ENCODE peak calls at places on chromosomes 5 and 9, in seven cellular contexts. F, V, X, U, J, M and N are unnamed samples. For H3K4me1, the result is how much of the 10 kb centered on the place peaks cover.

GRCh38 chr9:71442937-71443336 is 321.5 kb upstream of the TRPM3 start:
- DNase-seq in V (no peak), F (no peak), X (no peak), M (no peak), J (no peak), U (no peak), N (no peak)

GRCh38 chr5:57681942-57682341 is 199.3 kb upstream of the ACTBL2 start:
- DNase-seq in X (no peak), U (no peak), V (no peak), F (no peak), J (no peak), M (no peak), N (no peak)

GRCh38 chr9:101307041-101307440 is 77.8 kb downstream of the BAAT start:
- DNase-seq in V (no peak), X (no peak), J (no peak), F (no peak), M (no peak), U (no peak), N (no peak)

GRCh38 chr9:32378993-32379729 is 5.3 kb upstream of the ACO1 start:
- DNase-seq in X (peak), J (peak), M (peak), V (peak), U (no peak), F (no peak), N (peak)

GRCh38 chr9:116501871-116502270 is 185.2 kb upstream of the TRIM32 start:
- DNase-seq in M (no peak), U (no peak), V (no peak), X (no peak), F (no peak), J (no peak), N (no peak)

GRCh38 chr9:98944130-98945074 is 695 bp downstream of the COL15A1 start:
- DNase-seq in U (no peak), X (no peak), V (no peak), J (no peak), F (no peak), M (no peak), N (no peak)

GRCh38 chr9:116550728-116551436 is 136.2 kb upstream of the TRIM32 start:
- DNase-seq in J (no peak), X (no peak), F (no peak), U (no peak), M (no peak), V (no peak), N (no peak)

GRCh38 chr9:91359083-91359482 is 2.6 kb downstream of the AUH start:
- DNase-seq in X (no peak), F (no peak), J (no peak), V (no peak), M (no peak), U (no peak), N (no peak)

GRCh38 chr5:6827815-6828214 is 114.6 kb downstream of the TENT4A start:
- DNase-seq in M (peak), X (no peak), U (no peak), V (no peak), J (no peak), F (no peak), N (peak)

GRCh38 chr5:127826011-127826410 is 122.8 kb downstream of the CCDC192 start:
- DNase-seq in F (no peak), X (no peak), U (no peak), J (no peak), V (no peak), M (no peak), N (no peak)

GRCh38 chr5:119274767-119275130 is 81.1 kb upstream of the TNFAIP8 start:
- DNase-seq in M (no peak), F (no peak), U (no peak), V (no peak), X (peak), J (no peak), N (peak)

GRCh38 chr9:214488-215448 is at the start of gene DOCK8:
- DNase-seq in J (peak), F (peak), U (peak), X (peak), V (peak), M (peak), N (peak)

GRCh38 chr9:219670-220365 is 5.2 kb downstream of the DOCK8 start:
- DNase-seq in U (no peak), M (no peak), J (no peak), F (no peak), X (no peak), V (no peak), N (no peak)

GRCh38 chr9:211557-211956 is 3.1 kb upstream of the DOCK8 start:
- DNase-seq in U (no peak), M (no peak), V (no peak), X (no peak), F (no peak), J (no peak), N (no peak)

GRCh38 chr9:212265-212664 is 2.4 kb upstream of the DOCK8 start:
- DNase-seq in V (no peak), M (no peak), J (no peak), X (no peak), U (no peak), F (no peak), N (no peak)

DNA sequence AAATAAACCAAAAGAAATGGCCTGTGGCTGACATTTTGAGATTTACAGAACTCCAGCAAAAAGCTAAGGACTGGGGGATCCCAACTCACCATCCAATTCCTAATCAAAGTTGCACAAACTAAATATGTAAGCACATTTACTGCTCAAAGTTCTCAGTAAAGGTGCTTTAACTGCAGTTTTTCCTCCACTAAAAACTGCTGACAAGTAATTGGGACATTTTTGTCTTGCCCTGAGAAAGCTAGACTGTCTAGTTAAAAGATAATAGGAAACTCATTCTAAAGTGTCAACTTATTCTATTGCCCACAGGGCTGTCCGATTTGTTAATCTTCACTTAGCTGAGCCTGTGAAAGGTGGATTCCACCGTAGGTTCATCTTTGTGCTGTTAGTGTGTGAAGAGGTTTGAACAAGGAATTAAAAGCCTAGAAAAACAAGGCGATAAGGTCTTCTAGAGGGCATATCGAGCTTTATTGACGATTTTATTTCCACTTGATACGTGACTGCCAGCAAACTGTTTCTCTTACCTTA is 1.0 kb downstream of the DOCK8 start:
- DNase-seq in J (no peak), U (no peak), M (no peak), F (no peak), X (no peak), V (no peak), N (peak)
- H3K4me3 ChIP-seq in J (no peak), U (peak), M (peak), F (peak), X (peak), V (peak), N (peak)

GRCh38 chr9:83219924-83220438 is 157.0 kb upstream of the RASEF start:
- DNase-seq in V (no peak), J (no peak), M (no peak), X (no peak), U (no peak), F (no peak), N (no peak)
- H3K27ac ChIP-seq in V (no peak), J (peak), M (no peak), X (no peak), U (peak), F (peak), N (no peak)

DNA sequence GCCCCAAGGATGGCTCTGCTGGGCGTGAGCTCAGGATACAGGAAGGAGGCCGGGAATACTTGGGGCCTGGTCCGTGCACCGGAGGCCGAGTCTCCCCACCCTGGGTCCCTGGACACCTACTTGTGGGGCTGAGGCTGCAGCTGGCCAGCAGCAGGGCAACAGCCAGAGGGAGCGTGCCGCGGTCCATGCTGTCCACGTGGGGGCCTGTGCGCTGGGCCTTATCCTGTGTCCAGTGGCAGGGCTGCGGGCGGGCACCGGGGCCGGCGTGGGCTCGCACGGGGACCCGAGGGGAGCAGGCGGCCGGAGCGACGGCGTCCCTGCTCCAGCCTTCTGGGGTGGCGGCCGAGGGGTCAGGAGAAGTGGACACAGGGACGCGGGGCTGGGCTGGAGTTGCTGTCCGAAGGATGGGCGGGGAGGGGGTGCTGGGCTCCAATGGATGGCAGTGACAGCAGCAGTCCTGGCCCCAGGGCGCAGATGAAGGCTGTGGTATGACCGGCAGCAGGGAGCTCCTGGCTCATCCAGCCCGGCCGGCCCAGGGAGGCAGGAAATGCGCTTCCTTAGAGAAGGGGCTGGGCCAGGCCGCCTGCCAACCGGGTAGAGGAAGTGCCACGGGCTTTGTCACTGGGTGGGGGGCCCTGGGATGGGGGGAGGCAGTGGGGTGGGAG is at the start of gene ENG:
- DNase-seq in M (peak), X (no peak), U (peak), J (no peak), V (peak), F (peak), N (no peak)
- H3K4me1 ChIP-seq in M (under half), X (under half), U (half or more), J (half or more), V (under half), F (under half), N (under half)

DNA sequence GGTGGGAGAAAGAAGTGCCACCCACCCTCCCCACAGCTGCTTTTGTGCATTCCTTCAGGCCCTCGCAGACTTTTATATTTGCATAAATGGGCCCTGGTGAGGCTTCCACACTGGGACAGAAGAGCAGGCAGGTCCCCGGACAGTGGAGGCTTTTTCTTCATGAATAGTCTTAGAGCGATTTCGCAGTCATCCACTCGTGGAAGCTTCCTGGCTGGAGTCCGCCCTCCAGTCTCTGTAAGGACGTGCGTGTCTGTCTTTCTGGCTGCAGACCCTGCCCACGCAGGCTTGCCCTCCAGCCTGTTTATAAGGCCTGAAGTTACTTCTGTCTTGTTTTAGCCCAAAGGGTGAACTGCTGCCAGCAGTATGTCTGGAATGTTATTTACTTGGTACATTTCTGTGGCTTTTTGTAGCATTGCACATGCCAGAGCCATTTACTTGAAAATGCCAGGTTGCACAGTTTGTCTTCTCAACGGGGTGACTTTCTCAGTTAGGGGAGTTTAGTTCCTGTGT is 195.7 kb downstream of the AOPEP start:
- DNase-seq in U (peak), M (no peak), F (no peak), J (peak), X (no peak), V (no peak), N (no peak)
- H3K4me3 ChIP-seq in U (no peak), M (no peak), F (no peak), J (no peak), X (no peak), V (no peak), N (no peak)